ENCODE peak calls at places on chromosomes 5 and 9, in five cellular contexts. One of them, this sample, is unnamed.

GRCh38 chr5:31993182-31993961 is 180.7 kb downstream of the GOLPH3 start:
- DNase-seq in hepatocyte: no peak
- DNase-seq in HCT116: no peak
- DNase-seq in neural progenitor cell: no peak
- DNase-seq in PC-9: no peak
- DNase-seq in this sample: no peak

GRCh38 chr9:72925126-72925810 is 27.6 kb downstream of the ALDH1A1 start:
- DNase-seq in hepatocyte: no peak
- DNase-seq in HCT116: no peak
- DNase-seq in neural progenitor cell: no peak
- DNase-seq in PC-9: no peak
- DNase-seq in this sample: no peak

GRCh38 chr9:124716795-124717194 is 54.3 kb downstream of the NR6A1 start:
- DNase-seq in hepatocyte: no peak
- DNase-seq in HCT116: peak
- DNase-seq in neural progenitor cell: no peak
- DNase-seq in PC-9: no peak
- DNase-seq in this sample: no peak

GRCh38 chr9:32928912-32929311 is 72.5 kb downstream of the APTX start:
- DNase-seq in hepatocyte: no peak
- DNase-seq in HCT116: no peak
- DNase-seq in neural progenitor cell: no peak
- DNase-seq in PC-9: peak
- DNase-seq in this sample: no peak

GRCh38 chr9:138097501-138097991 is 220.0 kb downstream of the CACNA1B start:
- DNase-seq in hepatocyte: no peak
- DNase-seq in HCT116: no peak
- DNase-seq in neural progenitor cell: no peak
- DNase-seq in PC-9: no peak
- DNase-seq in this sample: no peak

GRCh38 chr9:133709716-133710571 is 28.2 kb downstream of the SARDH start:
- DNase-seq in hepatocyte: no peak
- DNase-seq in HCT116: no peak
- DNase-seq in neural progenitor cell: no peak
- DNase-seq in PC-9: no peak
- DNase-seq in this sample: no peak

GRCh38 chr5:150208187-150209015 is 18.5 kb downstream of the SLC6A7 start:
- DNase-seq in hepatocyte: no peak
- DNase-seq in HCT116: no peak
- DNase-seq in neural progenitor cell: peak
- DNase-seq in PC-9: no peak
- DNase-seq in this sample: no peak

GRCh38 chr9:133424187-133424586 is 2.0 kb downstream of the ADAMTS13 start:
- DNase-seq in hepatocyte: no peak
- DNase-seq in HCT116: no peak
- DNase-seq in neural progenitor cell: no peak
- DNase-seq in PC-9: no peak
- DNase-seq in this sample: no peak

GRCh38 chr5:150609843-150610584 is 30.4 kb upstream of the SYNPO start:
- DNase-seq in hepatocyte: peak
- DNase-seq in HCT116: no peak
- DNase-seq in neural progenitor cell: no peak
- DNase-seq in PC-9: no peak
- DNase-seq in this sample: no peak

GRCh38 chr9:91298304-91298703 is 63.4 kb downstream of the AUH start:
- DNase-seq in hepatocyte: no peak
- DNase-seq in HCT116: no peak
- DNase-seq in neural progenitor cell: no peak
- DNase-seq in PC-9: no peak
- DNase-seq in this sample: no peak

GRCh38 chr9:95506438-95506691 is 10.4 kb downstream of the PTCH1 start:
- DNase-seq in hepatocyte: peak
- DNase-seq in HCT116: no peak
- DNase-seq in neural progenitor cell: no peak
- DNase-seq in PC-9: peak
- DNase-seq in this sample: peak

GRCh38 chr5:73486119-73486899 is 11.9 kb upstream of the BTF3 start:
- DNase-seq in hepatocyte: no peak
- DNase-seq in HCT116: no peak
- DNase-seq in neural progenitor cell: no peak
- DNase-seq in PC-9: no peak
- DNase-seq in this sample: no peak

GRCh38 chr9:121322037-121322736 is 47.9 kb downstream of the STOM start:
- DNase-seq in hepatocyte: peak
- DNase-seq in HCT116: peak
- DNase-seq in neural progenitor cell: no peak
- DNase-seq in PC-9: no peak
- DNase-seq in this sample: no peak

GRCh38 chr5:159099049-159099760 is 511 bp downstream of the EBF1 start:
- DNase-seq in hepatocyte: peak
- DNase-seq in HCT116: no peak
- DNase-seq in neural progenitor cell: peak
- DNase-seq in PC-9: no peak
- DNase-seq in this sample: peak

GRCh38 chr5:159101689-159102088 is 2.0 kb upstream of the EBF1 start:
- DNase-seq in hepatocyte: no peak
- DNase-seq in HCT116: no peak
- DNase-seq in neural progenitor cell: no peak
- DNase-seq in PC-9: no peak
- DNase-seq in this sample: no peak

GRCh38 chr5:159102294-159102934 is 2.7 kb upstream of the EBF1 start:
- DNase-seq in hepatocyte: no peak
- DNase-seq in HCT116: no peak
- DNase-seq in neural progenitor cell: no peak
- DNase-seq in PC-9: no peak
- DNase-seq in this sample: no peak

GRCh38 chr5:159100022-159100927 is 559 bp upstream of the EBF1 start:
- DNase-seq in hepatocyte: peak
- DNase-seq in HCT116: peak
- DNase-seq in neural progenitor cell: peak
- DNase-seq in PC-9: no peak
- DNase-seq in this sample: peak

DNA sequence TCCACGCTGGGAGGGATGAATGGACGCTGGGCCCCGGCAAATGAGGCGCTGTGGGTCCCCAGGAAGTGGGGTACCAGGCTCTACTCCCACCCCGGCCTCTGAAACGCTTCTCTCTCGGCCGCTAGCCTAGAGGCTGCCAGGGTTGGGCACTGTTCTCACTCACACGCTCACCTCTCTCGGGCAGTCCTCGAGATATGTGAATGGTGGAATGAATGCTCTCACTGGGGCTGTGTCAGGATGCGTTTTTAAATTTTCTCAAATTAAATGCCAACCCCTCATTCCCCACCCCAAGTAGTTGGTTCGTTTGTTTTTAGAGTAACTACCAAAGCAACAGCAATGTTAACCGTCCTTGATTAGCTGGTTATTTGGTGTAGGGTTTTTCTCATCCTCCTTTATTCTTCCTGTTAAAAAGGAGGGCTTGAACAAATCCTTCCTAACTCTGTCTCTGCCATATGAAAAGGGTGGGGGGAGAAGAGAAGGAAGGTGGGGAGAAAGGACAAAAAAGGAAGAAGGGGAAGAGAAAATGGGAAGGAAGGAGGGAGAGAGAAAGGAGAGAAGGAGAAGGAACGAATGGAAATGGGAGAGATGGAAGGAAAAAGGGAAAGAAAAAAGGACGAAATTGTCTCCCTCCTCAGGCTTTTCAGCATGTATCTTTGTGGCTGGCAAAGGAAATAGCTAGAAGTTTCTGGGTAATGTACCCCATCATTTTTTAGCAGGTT is 1.4 kb upstream of the EBF1 start:
- DNase-seq in hepatocyte: no peak
- DNase-seq in HCT116: no peak
- DNase-seq in neural progenitor cell: no peak
- DNase-seq in PC-9: no peak
- DNase-seq in this sample: no peak
- TF ChIP-seq EZH2 in hepatocyte: no peak
- TF ChIP-seq EZH2 in HCT116: no peak
- TF ChIP-seq EZH2 in neural progenitor cell: peak
- TF ChIP-seq EZH2 in PC-9: no peak
- TF ChIP-seq EZH2 in this sample: no peak

GRCh38 chr9:89120704-89121103 is 57.9 kb downstream of the SHC3 start:
- DNase-seq in hepatocyte: no peak
- DNase-seq in HCT116: no peak
- DNase-seq in neural progenitor cell: no peak
- DNase-seq in PC-9: no peak
- DNase-seq in this sample: no peak
- TF ChIP-seq EZH2 in hepatocyte: no peak
- TF ChIP-seq EZH2 in HCT116: no peak
- TF ChIP-seq EZH2 in neural progenitor cell: no peak
- TF ChIP-seq EZH2 in PC-9: no peak
- TF ChIP-seq EZH2 in this sample: no peak

GRCh38 chr9:21993893-21994525 is at the start of gene CDKN2A:
- DNase-seq in hepatocyte: peak
- DNase-seq in HCT116: no peak
- DNase-seq in neural progenitor cell: peak
- DNase-seq in PC-9: no peak
- DNase-seq in this sample: no peak
- TF ChIP-seq EZH2 in hepatocyte: no peak
- TF ChIP-seq EZH2 in HCT116: no peak
- TF ChIP-seq EZH2 in neural progenitor cell: no peak
- TF ChIP-seq EZH2 in PC-9: no peak
- TF ChIP-seq EZH2 in this sample: no peak

GRCh38 chr9:14346826-14347407 is 33.0 kb upstream of the NFIB start:
- DNase-seq in hepatocyte: no peak
- DNase-seq in HCT116: no peak
- DNase-seq in neural progenitor cell: peak
- DNase-seq in PC-9: no peak
- DNase-seq in this sample: no peak
- TF ChIP-seq EZH2 in hepatocyte: no peak
- TF ChIP-seq EZH2 in HCT116: no peak
- TF ChIP-seq EZH2 in neural progenitor cell: peak
- TF ChIP-seq EZH2 in PC-9: no peak
- TF ChIP-seq EZH2 in this sample: no peak

This sample was measured in MM.1S.